ENCODE peak calls at places on chromosomes 4 and X, in nine cellular contexts. M is activated CD4-positive, alpha-beta T cell treated with anti-CD3 and anti-CD28 coated beads for 24 hours; O is activated CD8-positive, alpha-beta memory T cell treated with anti-CD3 and anti-CD28 coated beads, Interleukin-2, amount 50 U/mL, for 4 hours; S is AG09319; L is HS-5; G is activated gamma-delta T cell; K is neural crest cell; D is pons; N is kidney epithelial cell. R is an unnamed sample.

GRCh38 chrX:5113128-5113527 is 1115.5 kb downstream of the NLGN4X start:
- DNase-seq in M (no peak), O (no peak), S (no peak), L (no peak), G (no peak), K (no peak), D (peak), N (no peak), R (no peak)

GRCh38 chrX:40866878-40867277 is 131.5 kb upstream of the MED14 start:
- DNase-seq in M (no peak), O (no peak), S (no peak), L (no peak), G (no peak), K (no peak), D (no peak), N (no peak), R (no peak)

GRCh38 chr4:12881945-12882589 is 602.1 kb downstream of the RAB28 start:
- DNase-seq in M (no peak), O (no peak), S (no peak), L (no peak), G (no peak), K (no peak), D (peak), N (no peak), R (no peak)

GRCh38 chr4:24413311-24413784 is 171.0 kb downstream of the DHX15 start:
- DNase-seq in M (no peak), O (no peak), S (no peak), L (no peak), G (no peak), K (no peak), D (no peak), N (no peak), R (no peak)

GRCh38 chrX:40938418-40938817 is 146.8 kb upstream of the USP9X start:
- DNase-seq in M (no peak), O (no peak), S (no peak), L (no peak), G (no peak), K (no peak), D (no peak), N (no peak), R (no peak)

GRCh38 chrX:47313056-47313455 is 57.3 kb upstream of the ZNF157 start:
- DNase-seq in M (no peak), O (no peak), S (no peak), L (no peak), G (no peak), K (no peak), D (no peak), N (no peak), R (no peak)

GRCh38 chrX:18146954-18147353 is 73.7 kb downstream of the BEND2 start:
- DNase-seq in M (no peak), O (no peak), S (no peak), L (no peak), G (no peak), K (peak), D (peak), N (peak), R (no peak)

GRCh38 chr4:53899544-53900274 is 164.7 kb downstream of the CHIC2 start:
- DNase-seq in M (no peak), O (no peak), S (peak), L (no peak), G (no peak), K (no peak), D (no peak), N (no peak), R (no peak)

GRCh38 chr4:8086751-8087445 is 71.7 kb downstream of the ABLIM2 start:
- DNase-seq in M (no peak), O (no peak), S (no peak), L (no peak), G (no peak), K (no peak), D (no peak), N (no peak), R (no peak)

GRCh38 chr4:182885022-182885737 is 32.0 kb downstream of the DCTD start:
- DNase-seq in M (no peak), O (no peak), S (no peak), L (no peak), G (no peak), K (no peak), D (no peak), N (no peak), R (no peak)

GRCh38 chr4:98283219-98284199 is 22.3 kb downstream of the RAP1GDS1 start:
- DNase-seq in M (no peak), O (no peak), S (no peak), L (no peak), G (no peak), K (no peak), D (no peak), N (no peak), R (no peak)

GRCh38 chr4:145177511-145177905 is 2.9 kb downstream of the OTUD4 start:
- DNase-seq in M (no peak), O (no peak), S (no peak), L (no peak), G (no peak), K (no peak), D (peak), N (no peak), R (no peak)

GRCh38 chr4:9924750-9925149 is 96.5 kb downstream of the SLC2A9 start:
- DNase-seq in M (no peak), O (no peak), S (no peak), L (peak), G (no peak), K (no peak), D (peak), N (peak), R (peak)

GRCh38 chr4:84578540-84579409 is 4.2 kb upstream of the CDS1 start:
- DNase-seq in M (no peak), O (no peak), S (peak), L (no peak), G (no peak), K (no peak), D (peak), N (no peak), R (no peak)

GRCh38 chrX:40434947-40435346 is 145.8 kb upstream of the ATP6AP2 start:
- DNase-seq in M (no peak), O (no peak), S (no peak), L (no peak), G (no peak), K (peak), D (peak), N (no peak), R (no peak)

GRCh38 chr4:38056024-38056685 is 96.0 kb downstream of the PTTG2 start:
- DNase-seq in M (no peak), O (no peak), S (no peak), L (no peak), G (no peak), K (no peak), D (no peak), N (no peak), R (no peak)

GRCh38 chr4:13427599-13428325 is 56.4 kb downstream of the RAB28 start:
- DNase-seq in M (no peak), O (no peak), S (no peak), L (no peak), G (no peak), K (no peak), D (no peak), N (no peak), R (no peak)